ENCODE peak calls at places on chromosomes 5 and 9, in nine cellular contexts. Q is astrocyte, B is esophagus squamous epithelium, J is breast epithelium, A is body of pancreas, L is left ventricle myocardium inferior, C is mammary epithelial cell, Z is tibial artery, P is ovary. U is an unnamed sample.

GRCh38 chr9:23342296-23342695 is 483.7 kb downstream of the ELAVL2 start:
- DNase-seq in Q (peak; percentile 16), B (no peak), J (no peak), A (no peak), L (no peak), C (peak; percentile 7), Z (no peak), P (no peak), U (no peak)

GRCh38 chr9:124821247-124821623 is 32.0 kb upstream of the WDR38 start:
- DNase-seq in Q (no peak), B (no peak), J (no peak), A (no peak), L (no peak), C (no peak), Z (no peak), P (no peak), U (no peak)

GRCh38 chr5:143466632-143467031 is 63.1 kb upstream of the NR3C1 start:
- DNase-seq in Q (no peak), B (no peak), J (no peak), A (no peak), L (no peak), C (no peak), Z (no peak), P (no peak), U (no peak)

GRCh38 chr5:2201011-2201410 is 318.3 kb upstream of the IRX4 start:
- DNase-seq in Q (no peak), B (no peak), J (no peak), A (no peak), L (no peak), C (no peak), Z (no peak), P (no peak), U (no peak)

GRCh38 chr9:33297455-33297854 is 7.1 kb downstream of the NFX1 start:
- DNase-seq in Q (no peak), B (no peak), J (no peak), A (peak; percentile 20), L (peak; percentile 29), C (no peak), Z (peak; percentile 73), P (no peak), U (no peak)

GRCh38 chr9:72443855-72444254 is 77.6 kb upstream of the TMC1 start:
- DNase-seq in Q (no peak), B (no peak), J (no peak), A (no peak), L (no peak), C (peak; percentile 37), Z (no peak), P (no peak), U (no peak)

GRCh38 chr5:178324481-178325310 is 92.1 kb upstream of the PHYKPL start:
- DNase-seq in Q (no peak), B (no peak), J (no peak), A (no peak), L (no peak), C (no peak), Z (no peak), P (no peak), U (no peak)

GRCh38 chr9:97570899-97571298 is 62.3 kb downstream of the TSTD2 start:
- DNase-seq in Q (no peak), B (no peak), J (no peak), A (no peak), L (peak; percentile 85), C (no peak), Z (no peak), P (no peak), U (no peak)

GRCh38 chr5:122517091-122517490 is 205.1 kb downstream of the SNCAIP start:
- DNase-seq in Q (no peak), B (no peak), J (no peak), A (no peak), L (no peak), C (no peak), Z (no peak), P (no peak), U (no peak)

GRCh38 chr9:113446323-113446740 is 17.2 kb upstream of the RGS3 start:
- DNase-seq in Q (peak; percentile 23), B (no peak), J (no peak), A (no peak), L (no peak), C (peak; percentile 24), Z (no peak), P (no peak), U (no peak)

GRCh38 chr9:5518061-5518936 is 8.0 kb downstream of the PDCD1LG2 start:
- DNase-seq in Q (no peak), B (no peak), J (no peak), A (no peak), L (no peak), C (no peak), Z (no peak), P (no peak), U (no peak)

GRCh38 chr5:63959177-63959982 is 2.9 kb downstream of the HTR1A start:
- DNase-seq in Q (no peak), B (no peak), J (no peak), A (peak; percentile 69), L (no peak), C (peak; percentile 28), Z (no peak), P (peak; percentile 71), U (no peak)

GRCh38 chr5:128844354-128844923 is 120.8 kb upstream of the SLC27A6 start:
- DNase-seq in Q (peak; percentile 8), B (no peak), J (no peak), A (no peak), L (no peak), C (no peak), Z (no peak), P (no peak), U (no peak)

GRCh38 chr5:156929366-156929948 is 33.6 kb downstream of the TIMD4 start:
- DNase-seq in Q (no peak), B (no peak), J (no peak), A (no peak), L (no peak), C (no peak), Z (no peak), P (no peak), U (no peak)

GRCh38 chr5:156936972-156937371 is 26.1 kb downstream of the TIMD4 start:
- DNase-seq in Q (no peak), B (no peak), J (no peak), A (no peak), L (no peak), C (no peak), Z (no peak), P (no peak), U (no peak)

DNA sequence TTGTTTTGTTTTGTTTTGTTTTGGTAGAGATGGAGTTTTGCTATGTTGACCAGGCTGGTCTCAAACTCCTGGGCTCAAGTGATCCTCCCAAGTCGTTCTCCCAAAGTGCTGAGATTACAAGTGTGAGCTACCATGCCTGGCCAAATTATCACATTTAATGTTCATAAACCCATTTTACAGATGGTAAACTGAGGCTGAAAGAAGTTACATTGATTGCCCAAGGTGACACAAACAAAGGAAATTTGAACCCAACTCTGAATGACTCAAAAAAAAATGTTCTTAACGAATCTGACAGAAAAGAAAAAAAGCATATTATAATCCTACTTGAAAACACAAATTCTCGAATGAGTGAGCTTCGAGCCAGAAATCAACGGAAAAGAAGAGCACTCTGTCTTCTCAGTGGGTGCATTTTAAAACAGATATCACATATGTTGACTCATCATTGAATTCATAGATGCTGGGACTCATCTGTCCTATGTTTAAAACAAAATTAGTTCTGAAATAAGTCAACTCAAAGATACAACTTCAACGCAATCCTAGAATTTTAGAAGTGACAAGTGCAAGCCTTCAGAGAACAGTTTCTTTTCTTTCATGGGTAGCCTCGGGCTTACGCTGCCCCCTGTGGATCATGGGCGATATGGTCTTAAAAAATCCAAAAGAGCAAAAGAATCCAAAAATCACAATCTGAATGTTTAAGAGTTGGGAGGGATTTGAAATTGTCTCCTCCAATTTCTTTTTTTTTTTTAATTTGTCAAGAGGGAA is 28.4 kb downstream of the TIMD4 start:
- DNase-seq in Q (no peak), B (no peak), J (no peak), A (peak; percentile 13), L (no peak), C (no peak), Z (no peak), P (peak; percentile 15), U (no peak)
- TF ChIP-seq CTCF in Q (peak; percentile 12), B (peak; percentile 40), J (no peak), A (no peak), L (peak; percentile 61), C (no peak), Z (peak; percentile 32), P (no peak), U (peak; percentile 30)

DNA sequence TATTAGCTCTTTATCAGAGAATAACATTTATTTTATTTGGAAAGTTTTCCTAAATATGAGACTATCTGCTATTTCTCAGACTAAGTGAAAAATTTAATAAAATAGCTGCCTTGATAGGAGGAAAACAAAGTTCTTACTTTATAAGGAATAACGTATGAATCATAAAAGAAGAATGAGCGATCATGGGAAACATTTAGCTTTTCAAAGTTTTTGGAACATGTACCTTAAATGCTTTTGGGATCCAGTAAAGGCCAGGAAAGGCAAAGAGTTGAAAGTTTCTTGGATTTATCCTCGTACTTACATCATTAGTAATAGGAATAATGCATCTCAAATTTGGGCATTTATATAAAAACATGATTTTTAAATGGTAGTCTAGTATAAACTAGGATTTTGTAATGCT is 19.4 kb downstream of the OGN start:
- DNase-seq in Q (peak; percentile 60), B (no peak), J (no peak), A (no peak), L (no peak), C (no peak), Z (no peak), P (no peak), U (no peak)
- H3K4me3 ChIP-seq in Q (no peak overlapping the region), B (no peak overlapping the region), J (no peak overlapping the region), A (no peak overlapping the region), L (no peak overlapping the region), C (no peak overlapping the region), Z (no peak overlapping the region), P (no peak overlapping the region), U (no peak overlapping the region)

DNA sequence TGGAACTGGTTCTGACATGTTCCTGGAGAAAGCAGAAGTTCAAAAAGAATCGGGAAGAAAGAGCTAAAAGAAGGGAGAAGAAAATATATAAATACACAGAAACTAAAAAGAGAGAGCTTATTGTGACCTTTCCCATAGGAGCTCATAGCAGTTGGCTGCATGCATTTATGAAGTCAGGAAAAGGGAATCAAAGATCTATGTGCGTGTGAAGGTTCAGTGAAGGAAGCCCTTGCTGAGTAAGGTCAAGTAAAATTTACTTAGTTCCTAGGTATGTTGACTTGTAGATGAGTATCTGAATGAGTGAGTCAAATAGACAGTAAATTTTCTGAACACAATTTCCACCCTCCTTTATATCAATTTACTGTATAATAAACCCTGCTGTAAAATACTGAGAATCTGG is 632.5 kb downstream of the SLCO4C1 start:
- DNase-seq in Q (no peak), B (no peak), J (no peak), A (no peak), L (no peak), C (no peak), Z (no peak), P (no peak), U (no peak)
- H3K27ac ChIP-seq in Q (no peak overlapping the region), B (no peak overlapping the region), J (no peak overlapping the region), A (no peak overlapping the region), L (no peak overlapping the region), C (no peak overlapping the region), Z (no peak overlapping the region), P (no peak overlapping the region), U (no peak overlapping the region)

GRCh38 chr9:83919111-83919510 is 2.1 kb downstream of the KIF27 start:
- DNase-seq in Q (no peak), B (no peak), J (no peak), A (no peak), L (no peak), C (no peak), Z (no peak), P (no peak), U (no peak)

GRCh38 chr9:83920469-83920941 is 727 bp downstream of the KIF27 start:
- DNase-seq in Q (peak; percentile 35), B (no peak), J (peak; percentile 69), A (peak; percentile 70), L (no peak), C (peak; percentile 63), Z (no peak), P (no peak), U (no peak)

GRCh38 chr9:83920942-83921707 is at the start of gene KIF27:
- DNase-seq in Q (peak; percentile 88), B (peak; percentile 93), J (peak; percentile 100), A (peak; percentile 99), L (peak; percentile 100), C (peak; percentile 95), Z (peak; percentile 99), P (peak; percentile 99), U (peak; percentile 98)
- TF ChIP-seq CTCF in Q (no peak), B (no peak), J (no peak), A (no peak), L (peak; percentile 66), C (peak; percentile 10), Z (peak; percentile 46), P (peak; percentile 7), U (peak; percentile 31)